ENCODE peak calls at places on chromosomes 12 and 14, in seven cellular contexts. D is choroid plexus epithelial cell, E is A549, M is foreskin fibroblast, Z is testis, I is GM12865, W is right lobe of liver. U is an unnamed sample.

GRCh38 chr12:89995870-89996269 is 287.2 kb upstream of the ATP2B1 start:
- DNase-seq in D (no peak), E (no peak), M (no peak), Z (no peak), I (no peak), W (no peak), U (no peak)

GRCh38 chr12:60393093-60393492 is 797.3 kb downstream of the SLC16A7 start:
- DNase-seq in D (no peak), E (no peak), M (no peak), Z (no peak), I (no peak), W (no peak), U (no peak)

GRCh38 chr12:131459666-131460365 is 251.1 kb upstream of the SFSWAP start:
- DNase-seq in D (no peak), E (no peak), M (no peak), Z (peak), I (no peak), W (no peak), U (no peak)

GRCh38 chr14:29098625-29099024 is 332.0 kb downstream of the FOXG1 start:
- DNase-seq in D (no peak), E (no peak), M (no peak), Z (no peak), I (no peak), W (no peak), U (no peak)

GRCh38 chr14:94175403-94176146 is 1.5 kb downstream of the PPP4R4 start:
- DNase-seq in D (no peak), E (no peak), M (no peak), Z (no peak), I (no peak), W (no peak), U (peak)

GRCh38 chr12:14317362-14318146 is 47.9 kb upstream of the ATF7IP start:
- DNase-seq in D (no peak), E (no peak), M (no peak), Z (no peak), I (no peak), W (no peak), U (peak)

GRCh38 chr14:68792022-68792829 is 641 bp downstream of the ZFP36L1 start:
- DNase-seq in D (no peak), E (peak), M (no peak), Z (peak), I (peak), W (no peak), U (no peak)

GRCh38 chr12:95721320-95721719 is 69.2 kb downstream of the NTN4 start:
- DNase-seq in D (peak), E (peak), M (no peak), Z (no peak), I (peak), W (no peak), U (no peak)

GRCh38 chr14:83441801-83442200 is 1908.1 kb upstream of the SEL1L start:
- DNase-seq in D (no peak), E (no peak), M (no peak), Z (no peak), I (no peak), W (no peak), U (peak)

GRCh38 chr14:105889666-105890473 is 363.5 kb downstream of the TMEM121 start:
- DNase-seq in D (no peak), E (no peak), M (no peak), Z (no peak), I (no peak), W (peak), U (no peak)

GRCh38 chr12:55742719-55743130 is at the start of gene GDF11:
- DNase-seq in D (peak), E (peak), M (peak), Z (peak), I (peak), W (no peak), U (peak)

DNA sequence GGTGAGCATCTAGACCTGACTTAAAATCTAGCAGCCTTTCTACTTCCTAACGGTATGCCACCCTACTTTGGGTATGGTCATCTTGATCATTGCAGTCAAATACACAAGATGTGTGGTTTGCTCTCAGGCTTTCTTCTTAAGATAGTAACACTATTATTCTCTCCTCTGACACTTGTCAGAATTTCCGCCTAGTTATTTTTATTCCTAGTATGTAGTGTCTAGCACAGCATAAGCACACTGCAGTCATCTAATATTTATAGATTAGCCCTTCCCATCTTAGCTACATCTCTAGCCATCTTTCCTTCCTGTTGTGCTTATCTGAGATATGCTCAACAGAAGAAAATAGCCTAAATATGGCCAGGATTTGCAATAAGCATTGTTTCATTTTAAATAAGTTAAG is 180.1 kb downstream of the C12orf50 start:
- DNase-seq in D (no peak), E (no peak), M (no peak), Z (no peak), I (no peak), W (no peak), U (no peak)
- H3K4me3 ChIP-seq in D (no peak), E (no peak), M (no peak), Z (no peak), I (no peak), W (no peak), U (no peak)

GRCh38 chr12:122866950-122867607 is 28.8 kb downstream of the VPS37B start:
- DNase-seq in D (no peak), E (no peak), M (no peak), Z (no peak), I (no peak), W (peak), U (no peak)

GRCh38 chr12:122866379-122866778 is 29.5 kb downstream of the VPS37B start:
- DNase-seq in D (no peak), E (no peak), M (no peak), Z (no peak), I (no peak), W (peak), U (no peak)

GRCh38 chr12:122865268-122866231 is 30.3 kb downstream of the HIP1R start:
- DNase-seq in D (no peak), E (peak), M (no peak), Z (peak), I (peak), W (peak), U (no peak)

GRCh38 chr12:122862872-122863701 is 27.8 kb downstream of the HIP1R start:
- DNase-seq in D (no peak), E (no peak), M (no peak), Z (no peak), I (no peak), W (peak), U (no peak)

DNA sequence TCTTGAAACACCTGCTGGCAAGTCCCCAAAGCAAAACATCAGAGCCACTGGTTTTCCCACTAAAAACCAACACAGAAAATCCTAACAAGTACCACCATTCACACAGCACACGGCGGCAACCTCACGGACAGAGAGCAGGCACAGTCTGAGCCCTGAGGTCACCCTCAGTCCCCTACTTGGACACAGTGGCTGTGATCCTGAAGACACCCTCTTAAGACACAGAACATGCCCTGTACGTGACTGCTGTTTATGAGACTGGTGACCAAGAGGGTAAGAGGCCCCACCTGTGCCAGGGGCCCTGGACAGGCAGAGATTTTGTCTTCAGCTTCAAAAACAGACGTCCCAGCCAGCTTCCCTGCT is 29.6 kb downstream of the HIP1R start:
- DNase-seq in D (no peak), E (no peak), M (no peak), Z (no peak), I (no peak), W (no peak), U (no peak)
- H3K4me3 ChIP-seq in D (no peak), E (no peak), M (no peak), Z (no peak), I (no peak), W (no peak), U (no peak)

DNA sequence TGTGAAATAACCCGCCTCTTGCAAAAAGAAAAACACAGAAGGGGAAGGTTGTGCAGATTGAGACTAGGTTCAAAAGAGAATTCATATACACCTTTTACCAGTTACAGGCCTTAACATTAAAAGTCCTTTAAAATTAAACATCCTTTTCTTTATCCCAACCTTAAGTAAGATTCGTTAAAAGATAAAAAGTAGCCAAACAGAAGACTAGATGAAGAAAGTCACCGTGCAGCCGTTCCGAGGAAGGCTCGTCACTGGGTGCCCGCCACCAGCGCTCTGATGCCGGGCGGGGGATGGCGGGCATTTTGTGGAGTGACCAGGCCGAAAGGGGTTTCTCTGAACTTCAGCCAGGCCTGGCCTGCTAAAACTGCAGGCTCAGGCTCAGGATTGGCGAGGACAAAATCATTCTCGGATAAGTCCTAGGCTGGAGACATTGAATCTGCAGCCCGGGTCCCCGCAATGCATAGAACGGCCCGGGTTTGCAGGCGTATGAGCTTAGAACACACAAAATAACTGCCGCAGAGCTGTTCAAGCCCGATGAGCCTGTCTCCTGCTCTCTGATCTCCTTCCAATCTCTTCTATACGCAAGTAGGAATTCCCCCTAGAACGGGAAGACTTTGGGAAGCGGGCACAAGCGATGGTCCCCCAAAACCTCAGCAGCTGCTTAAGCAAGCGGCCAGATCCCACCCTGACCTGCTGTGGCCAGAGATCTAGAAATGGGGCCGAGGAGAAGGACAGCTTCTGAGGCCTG is 1.3 kb downstream of the TBX5 start:
- DNase-seq in D (no peak), E (no peak), M (no peak), Z (no peak), I (no peak), W (no peak), U (no peak)
- H3K4me3 ChIP-seq in D (no peak), E (no peak), M (peak), Z (no peak), I (no peak), W (no peak), U (no peak)

GRCh38 chr14:44960146-44960545 is 1.6 kb downstream of the KLHL28 start:
- DNase-seq in D (no peak), E (peak), M (no peak), Z (no peak), I (peak), W (no peak), U (no peak)
- H3K4me3 ChIP-seq in D (peak), E (peak), M (peak), Z (no peak), I (peak), W (no peak), U (peak)

GRCh38 chr14:100587763-100588411 is 670 bp upstream of the BEGAIN start:
- DNase-seq in D (no peak), E (no peak), M (no peak), Z (no peak), I (no peak), W (no peak), U (no peak)

GRCh38 chr14:100587248-100587762 is at the start of gene BEGAIN:
- DNase-seq in D (no peak), E (no peak), M (no peak), Z (no peak), I (no peak), W (no peak), U (no peak)

GRCh38 chr14:100585448-100586152 is 1.6 kb downstream of the BEGAIN start:
- DNase-seq in D (no peak), E (no peak), M (no peak), Z (no peak), I (no peak), W (no peak), U (no peak)

GRCh38 chr14:100586520-100587247 is 533 bp downstream of the BEGAIN start:
- DNase-seq in D (no peak), E (peak), M (no peak), Z (no peak), I (no peak), W (no peak), U (peak)

DNA sequence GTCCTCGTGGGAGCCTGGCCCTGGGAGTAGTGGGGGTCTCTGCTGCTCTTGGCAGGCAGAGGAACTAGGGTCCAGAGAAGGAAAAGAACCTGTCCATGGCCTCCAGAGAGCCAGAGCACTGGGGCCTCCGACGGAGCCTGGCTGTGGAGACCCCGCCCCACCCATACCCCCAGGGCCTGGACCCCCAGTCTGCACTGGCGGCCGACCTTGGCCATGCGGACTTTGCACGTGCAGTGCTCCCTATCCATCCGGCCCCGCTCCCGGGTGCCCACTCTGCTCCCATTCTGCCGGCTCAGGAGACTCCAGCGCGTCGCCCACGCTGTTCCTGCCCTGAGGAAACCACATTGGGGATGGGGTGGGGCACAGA is 1.1 kb downstream of the BEGAIN start:
- DNase-seq in D (no peak), E (no peak), M (no peak), Z (no peak), I (no peak), W (no peak), U (no peak)
- H3K4me3 ChIP-seq in D (peak), E (peak), M (peak), Z (peak), I (no peak), W (peak), U (peak)

GRCh38 chr14:71931492-71932228 is 569 bp upstream of the RGS6 start:
- DNase-seq in D (peak), E (no peak), M (no peak), Z (peak), I (no peak), W (no peak), U (no peak)

GRCh38 chr14:71932229-71932951 is at the start of gene RGS6:
- DNase-seq in D (peak), E (peak), M (peak), Z (peak), I (peak), W (no peak), U (no peak)

GRCh38 chr14:71933026-71933587 is 878 bp downstream of the RGS6 start:
- DNase-seq in D (peak), E (no peak), M (no peak), Z (peak), I (peak), W (no peak), U (no peak)
- H3K4me3 ChIP-seq in D (no peak), E (no peak), M (no peak), Z (peak), I (peak), W (no peak), U (no peak)

DNA sequence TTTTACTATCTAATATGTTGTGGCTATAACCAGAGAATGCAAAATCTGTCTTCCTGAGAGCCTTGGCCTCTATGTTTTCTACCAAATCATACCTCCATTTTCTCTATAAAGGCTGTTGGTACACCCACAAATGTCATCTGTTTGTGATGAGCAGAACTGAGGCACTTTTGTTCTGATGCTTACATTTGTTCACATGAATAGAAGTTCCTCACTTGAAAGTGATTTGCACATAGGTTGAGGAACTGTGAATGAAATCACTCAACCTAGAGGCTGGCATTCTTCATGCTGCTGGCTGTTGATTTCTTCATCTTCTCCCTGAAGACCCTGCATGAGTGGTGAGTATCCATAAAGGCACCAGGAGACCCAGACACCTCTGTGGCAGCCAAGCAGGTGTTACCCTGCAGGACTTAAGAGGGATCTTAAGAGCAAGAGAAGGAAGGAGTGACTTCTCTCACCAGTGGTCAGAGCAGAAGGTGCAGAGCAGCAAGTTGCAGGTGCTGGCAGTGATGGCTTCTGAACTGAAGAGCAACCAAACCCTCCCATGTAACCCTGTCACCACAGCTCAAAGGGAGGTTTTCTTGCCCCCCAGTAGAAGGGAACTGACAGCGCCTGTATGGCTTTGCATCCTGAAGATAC is 110.3 kb downstream of the HMGA2 start:
- DNase-seq in D (no peak), E (no peak), M (no peak), Z (no peak), I (no peak), W (no peak), U (no peak)
- H3K4me3 ChIP-seq in D (no peak), E (no peak), M (no peak), Z (no peak), I (no peak), W (no peak), U (no peak)

U was measured in SJCRH30.